ENCODE peak calls at places on chromosomes 16 and 17, in seven cellular contexts. One of them, this sample, is unnamed.

GRCh38 chr16:85915125-85915845 is 16.3 kb downstream of the IRF8 start:
- DNase-seq in neural progenitor cell: no peak
- DNase-seq in tibial nerve: no peak
- DNase-seq in tibial artery: no peak
- DNase-seq in cardiac muscle cell: no peak
- DNase-seq in IMR-90: no peak
- DNase-seq in CD4-positive, alpha-beta memory T cell: no peak
- DNase-seq in this sample: no peak

GRCh38 chr17:40481106-40481505 is 20.3 kb downstream of the TNS4 start:
- DNase-seq in neural progenitor cell: no peak
- DNase-seq in tibial nerve: no peak
- DNase-seq in tibial artery: no peak
- DNase-seq in cardiac muscle cell: no peak
- DNase-seq in IMR-90: no peak
- DNase-seq in CD4-positive, alpha-beta memory T cell: no peak
- DNase-seq in this sample: no peak

GRCh38 chr17:81966343-81967243 is 5.6 kb upstream of the NOTUM start:
- DNase-seq in neural progenitor cell: peak; percentile 80
- DNase-seq in tibial nerve: no peak
- DNase-seq in tibial artery: no peak
- DNase-seq in cardiac muscle cell: peak; percentile 79
- DNase-seq in IMR-90: peak; percentile 24
- DNase-seq in CD4-positive, alpha-beta memory T cell: no peak
- DNase-seq in this sample: peak; percentile 80

GRCh38 chr17:2940352-2940751 is 123.1 kb downstream of the OR1D5 start:
- DNase-seq in neural progenitor cell: peak; percentile 62
- DNase-seq in tibial nerve: no peak
- DNase-seq in tibial artery: peak; percentile 70
- DNase-seq in cardiac muscle cell: peak; percentile 63
- DNase-seq in IMR-90: no peak
- DNase-seq in CD4-positive, alpha-beta memory T cell: no peak
- DNase-seq in this sample: peak; percentile 85

GRCh38 chr17:2410951-2411350 is 10.1 kb upstream of the MNT start:
- DNase-seq in neural progenitor cell: no peak
- DNase-seq in tibial nerve: no peak
- DNase-seq in tibial artery: no peak
- DNase-seq in cardiac muscle cell: no peak
- DNase-seq in IMR-90: no peak
- DNase-seq in CD4-positive, alpha-beta memory T cell: no peak
- DNase-seq in this sample: peak; percentile 55

GRCh38 chr17:45692661-45693060 is 91.5 kb upstream of the CRHR1 start:
- DNase-seq in neural progenitor cell: no peak
- DNase-seq in tibial nerve: no peak
- DNase-seq in tibial artery: no peak
- DNase-seq in cardiac muscle cell: no peak
- DNase-seq in IMR-90: no peak
- DNase-seq in CD4-positive, alpha-beta memory T cell: no peak
- DNase-seq in this sample: peak; percentile 11

GRCh38 chr16:29808219-29808900 is 2.0 kb downstream of the MAZ start:
- DNase-seq in neural progenitor cell: no peak
- DNase-seq in tibial nerve: no peak
- DNase-seq in tibial artery: peak; percentile 70
- DNase-seq in cardiac muscle cell: no peak
- DNase-seq in IMR-90: no peak
- DNase-seq in CD4-positive, alpha-beta memory T cell: peak; percentile 73
- DNase-seq in this sample: no peak

GRCh38 chr17:19753049-19753444 is 4.9 kb upstream of the ALDH3A1 start:
- DNase-seq in neural progenitor cell: no peak
- DNase-seq in tibial nerve: no peak
- DNase-seq in tibial artery: peak; percentile 96
- DNase-seq in cardiac muscle cell: peak; percentile 73
- DNase-seq in IMR-90: peak; percentile 60
- DNase-seq in CD4-positive, alpha-beta memory T cell: no peak
- DNase-seq in this sample: peak; percentile 90

GRCh38 chr17:19867094-19867653 is 562 bp downstream of the ULK2 start:
- DNase-seq in neural progenitor cell: peak; percentile 88
- DNase-seq in tibial nerve: peak; percentile 56
- DNase-seq in tibial artery: peak; percentile 86
- DNase-seq in cardiac muscle cell: peak; percentile 71
- DNase-seq in IMR-90: peak; percentile 54
- DNase-seq in CD4-positive, alpha-beta memory T cell: peak; percentile 53
- DNase-seq in this sample: peak; percentile 86

GRCh38 chr16:47142469-47143328 is 1.0 kb downstream of the NETO2 start:
- DNase-seq in neural progenitor cell: peak; percentile 68
- DNase-seq in tibial nerve: no peak
- DNase-seq in tibial artery: no peak
- DNase-seq in cardiac muscle cell: peak; percentile 50
- DNase-seq in IMR-90: peak; percentile 44
- DNase-seq in CD4-positive, alpha-beta memory T cell: peak; percentile 47
- DNase-seq in this sample: no peak

GRCh38 chr17:30376621-30377452 is 1.9 kb upstream of the CPD start:
- DNase-seq in neural progenitor cell: no peak
- DNase-seq in tibial nerve: no peak
- DNase-seq in tibial artery: no peak
- DNase-seq in cardiac muscle cell: peak; percentile 97
- DNase-seq in IMR-90: peak; percentile 87
- DNase-seq in CD4-positive, alpha-beta memory T cell: no peak
- DNase-seq in this sample: no peak

GRCh38 chr16:24915576-24915975 is 69.8 kb downstream of the SLC5A11 start:
- DNase-seq in neural progenitor cell: no peak
- DNase-seq in tibial nerve: no peak
- DNase-seq in tibial artery: no peak
- DNase-seq in cardiac muscle cell: no peak
- DNase-seq in IMR-90: no peak
- DNase-seq in CD4-positive, alpha-beta memory T cell: no peak
- DNase-seq in this sample: no peak

GRCh38 chr17:78759203-78759968 is 22.7 kb downstream of the CYTH1 start:
- DNase-seq in neural progenitor cell: no peak
- DNase-seq in tibial nerve: no peak
- DNase-seq in tibial artery: no peak
- DNase-seq in cardiac muscle cell: peak; percentile 95
- DNase-seq in IMR-90: peak; percentile 43
- DNase-seq in CD4-positive, alpha-beta memory T cell: peak; percentile 95
- DNase-seq in this sample: no peak

GRCh38 chr16:22007159-22007508 is 777 bp upstream of the MOSMO start:
- DNase-seq in neural progenitor cell: no peak
- DNase-seq in tibial nerve: no peak
- DNase-seq in tibial artery: no peak
- DNase-seq in cardiac muscle cell: no peak
- DNase-seq in IMR-90: no peak
- DNase-seq in CD4-positive, alpha-beta memory T cell: no peak
- DNase-seq in this sample: no peak

GRCh38 chr16:49593423-49594040 is 219.9 kb downstream of the C16orf78 start:
- DNase-seq in neural progenitor cell: no peak
- DNase-seq in tibial nerve: no peak
- DNase-seq in tibial artery: peak; percentile 43
- DNase-seq in cardiac muscle cell: no peak
- DNase-seq in IMR-90: no peak
- DNase-seq in CD4-positive, alpha-beta memory T cell: no peak
- DNase-seq in this sample: no peak

GRCh38 chr17:72826602-72827001 is 265.9 kb downstream of the SLC39A11 start:
- DNase-seq in neural progenitor cell: no peak
- DNase-seq in tibial nerve: no peak
- DNase-seq in tibial artery: no peak
- DNase-seq in cardiac muscle cell: no peak
- DNase-seq in IMR-90: peak; percentile 57
- DNase-seq in CD4-positive, alpha-beta memory T cell: no peak
- DNase-seq in this sample: no peak

GRCh38 chr17:76710863-76711611 is at the start of gene MXRA7:
- DNase-seq in neural progenitor cell: peak; percentile 87
- DNase-seq in tibial nerve: peak; percentile 65
- DNase-seq in tibial artery: peak; percentile 91
- DNase-seq in cardiac muscle cell: peak; percentile 77
- DNase-seq in IMR-90: peak; percentile 61
- DNase-seq in CD4-positive, alpha-beta memory T cell: peak; percentile 56
- DNase-seq in this sample: peak; percentile 93

GRCh38 chr17:70675070-70675590 is 505.8 kb downstream of the KCNJ2 start:
- DNase-seq in neural progenitor cell: no peak
- DNase-seq in tibial nerve: no peak
- DNase-seq in tibial artery: no peak
- DNase-seq in cardiac muscle cell: no peak
- DNase-seq in IMR-90: no peak
- DNase-seq in CD4-positive, alpha-beta memory T cell: no peak
- DNase-seq in this sample: no peak

GRCh38 chr17:70668276-70668937 is 499.1 kb downstream of the KCNJ2 start:
- DNase-seq in neural progenitor cell: peak; percentile 7
- DNase-seq in tibial nerve: no peak
- DNase-seq in tibial artery: no peak
- DNase-seq in cardiac muscle cell: no peak
- DNase-seq in IMR-90: no peak
- DNase-seq in CD4-positive, alpha-beta memory T cell: no peak
- DNase-seq in this sample: no peak

GRCh38 chr17:70674061-70674460 is 504.7 kb downstream of the KCNJ2 start:
- DNase-seq in neural progenitor cell: no peak
- DNase-seq in tibial nerve: no peak
- DNase-seq in tibial artery: no peak
- DNase-seq in cardiac muscle cell: no peak
- DNase-seq in IMR-90: no peak
- DNase-seq in CD4-positive, alpha-beta memory T cell: no peak
- DNase-seq in this sample: no peak

DNA sequence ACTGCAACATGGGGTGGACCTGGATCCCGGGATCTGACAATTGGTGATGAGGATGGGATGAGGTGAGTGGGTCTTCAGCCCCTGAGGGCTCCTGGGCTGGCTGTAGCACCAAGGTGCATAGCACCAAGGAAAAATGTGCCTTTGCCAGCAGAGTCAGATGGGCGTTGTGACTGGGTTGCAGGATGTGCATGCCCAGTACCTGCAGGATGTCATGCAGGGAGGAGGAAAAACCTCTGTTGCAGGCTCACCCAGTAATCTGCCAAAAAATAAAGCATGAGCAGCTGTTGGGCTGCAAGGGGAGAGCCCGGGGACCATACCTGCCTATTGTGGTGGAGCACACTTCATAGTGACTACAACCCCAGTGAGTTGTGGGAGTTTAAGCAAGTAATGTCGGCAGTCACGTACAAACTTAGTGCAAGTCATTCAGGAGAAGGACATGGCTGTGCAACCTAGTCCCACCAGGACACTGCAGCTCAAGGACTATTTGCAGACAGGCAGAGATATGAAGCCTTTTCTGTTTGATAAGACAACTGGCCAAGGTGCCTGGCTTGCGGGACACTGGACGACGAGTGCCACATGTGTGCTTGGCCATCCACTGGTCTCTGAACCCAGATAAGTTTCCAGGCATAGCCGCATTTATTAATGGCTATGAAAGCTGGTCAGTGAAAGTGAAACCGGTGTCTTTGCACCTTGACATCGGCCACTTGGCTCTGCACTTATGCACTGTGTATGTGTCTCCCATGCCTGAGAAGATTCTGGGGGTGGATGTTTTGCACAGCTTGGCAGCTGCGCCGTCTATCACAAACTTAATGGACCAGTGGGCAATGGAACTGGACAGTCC is 499.8 kb downstream of the KCNJ2 start:
- DNase-seq in neural progenitor cell: no peak
- DNase-seq in tibial nerve: no peak
- DNase-seq in tibial artery: no peak
- DNase-seq in cardiac muscle cell: no peak
- DNase-seq in IMR-90: no peak
- DNase-seq in CD4-positive, alpha-beta memory T cell: no peak
- DNase-seq in this sample: no peak
- H3K4me1 ChIP-seq in neural progenitor cell: no peaks in the 10 kb centered on the region
- H3K4me1 ChIP-seq in tibial nerve: no peaks in the 10 kb centered on the region
- H3K4me1 ChIP-seq in tibial artery: no peaks in the 10 kb centered on the region
- H3K4me1 ChIP-seq in cardiac muscle cell: no peaks in the 10 kb centered on the region
- H3K4me1 ChIP-seq in IMR-90: no peaks in the 10 kb centered on the region
- H3K4me1 ChIP-seq in CD4-positive, alpha-beta memory T cell: no peaks in the 10 kb centered on the region
- H3K4me1 ChIP-seq in this sample: no peaks in the 10 kb centered on the region

DNA sequence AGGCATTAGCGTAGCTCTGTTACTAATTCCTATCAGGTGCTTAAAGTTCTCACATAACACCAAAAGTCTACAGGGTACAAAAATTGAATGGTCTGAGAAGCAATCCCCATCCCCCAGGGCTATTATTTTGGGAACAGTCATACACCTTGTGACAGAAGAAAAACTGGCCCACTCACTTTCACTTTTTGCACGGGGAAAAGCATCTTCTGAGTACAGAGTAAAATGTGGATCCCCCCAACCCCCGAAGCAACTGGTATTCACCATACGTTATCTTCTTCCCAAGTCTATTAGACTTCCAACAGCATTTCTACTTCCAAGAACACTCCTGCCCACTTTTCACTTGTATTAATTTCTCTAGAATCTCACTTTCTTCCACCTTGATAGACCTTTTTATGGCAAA is 11.8 kb downstream of the GGA3 start:
- DNase-seq in neural progenitor cell: no peak
- DNase-seq in tibial nerve: no peak
- DNase-seq in tibial artery: no peak
- DNase-seq in cardiac muscle cell: no peak
- DNase-seq in IMR-90: no peak
- DNase-seq in CD4-positive, alpha-beta memory T cell: no peak
- DNase-seq in this sample: no peak
- H3K4me1 ChIP-seq in neural progenitor cell: no peaks in the 10 kb centered on the region
- H3K4me1 ChIP-seq in tibial nerve: peaks cover 36% of the 10 kb centered on the region
- H3K4me1 ChIP-seq in tibial artery: peaks cover 6% of the 10 kb centered on the region
- H3K4me1 ChIP-seq in cardiac muscle cell: no peaks in the 10 kb centered on the region
- H3K4me1 ChIP-seq in IMR-90: peaks cover 3% of the 10 kb centered on the region
- H3K4me1 ChIP-seq in CD4-positive, alpha-beta memory T cell: peaks cover 44% of the 10 kb centered on the region
- H3K4me1 ChIP-seq in this sample: peaks cover 17% of the 10 kb centered on the region

GRCh38 chr16:2968368-2968737 is 795 bp upstream of the PAQR4 start:
- DNase-seq in neural progenitor cell: no peak
- DNase-seq in tibial nerve: no peak
- DNase-seq in tibial artery: no peak
- DNase-seq in cardiac muscle cell: no peak
- DNase-seq in IMR-90: no peak
- DNase-seq in CD4-positive, alpha-beta memory T cell: no peak
- DNase-seq in this sample: no peak
- H3K4me1 ChIP-seq in neural progenitor cell: peaks cover 14% of the 10 kb centered on the region
- H3K4me1 ChIP-seq in tibial nerve: peaks cover 74% of the 10 kb centered on the region
- H3K4me1 ChIP-seq in tibial artery: peaks cover 47% of the 10 kb centered on the region
- H3K4me1 ChIP-seq in cardiac muscle cell: peaks cover 3% of the 10 kb centered on the region
- H3K4me1 ChIP-seq in IMR-90: peaks cover 7% of the 10 kb centered on the region
- H3K4me1 ChIP-seq in CD4-positive, alpha-beta memory T cell: peaks cover 50% of the 10 kb centered on the region
- H3K4me1 ChIP-seq in this sample: peaks cover 49% of the 10 kb centered on the region

GRCh38 chr17:41535764-41536481 is 7.8 kb upstream of the KRT19 start:
- DNase-seq in neural progenitor cell: no peak
- DNase-seq in tibial nerve: no peak
- DNase-seq in tibial artery: no peak
- DNase-seq in cardiac muscle cell: no peak
- DNase-seq in IMR-90: no peak
- DNase-seq in CD4-positive, alpha-beta memory T cell: no peak
- DNase-seq in this sample: no peak

GRCh38 chr17:41536741-41537613 is 8.9 kb upstream of the KRT19 start:
- DNase-seq in neural progenitor cell: no peak
- DNase-seq in tibial nerve: no peak
- DNase-seq in tibial artery: no peak
- DNase-seq in cardiac muscle cell: no peak
- DNase-seq in IMR-90: no peak
- DNase-seq in CD4-positive, alpha-beta memory T cell: no peak
- DNase-seq in this sample: no peak

GRCh38 chr17:41532947-41533570 is 5.0 kb upstream of the KRT19 start:
- DNase-seq in neural progenitor cell: no peak
- DNase-seq in tibial nerve: no peak
- DNase-seq in tibial artery: no peak
- DNase-seq in cardiac muscle cell: no peak
- DNase-seq in IMR-90: no peak
- DNase-seq in CD4-positive, alpha-beta memory T cell: no peak
- DNase-seq in this sample: no peak

GRCh38 chr17:41533613-41534012 is 5.5 kb upstream of the KRT19 start:
- DNase-seq in neural progenitor cell: no peak
- DNase-seq in tibial nerve: no peak
- DNase-seq in tibial artery: no peak
- DNase-seq in cardiac muscle cell: no peak
- DNase-seq in IMR-90: no peak
- DNase-seq in CD4-positive, alpha-beta memory T cell: no peak
- DNase-seq in this sample: no peak

GRCh38 chr17:41534899-41535546 is 6.9 kb upstream of the KRT19 start:
- DNase-seq in neural progenitor cell: no peak
- DNase-seq in tibial nerve: no peak
- DNase-seq in tibial artery: no peak
- DNase-seq in cardiac muscle cell: no peak
- DNase-seq in IMR-90: no peak
- DNase-seq in CD4-positive, alpha-beta memory T cell: no peak
- DNase-seq in this sample: no peak
- H3K4me1 ChIP-seq in neural progenitor cell: peaks cover 15% of the 10 kb centered on the region
- H3K4me1 ChIP-seq in tibial nerve: peaks cover 21% of the 10 kb centered on the region
- H3K4me1 ChIP-seq in tibial artery: no peaks in the 10 kb centered on the region
- H3K4me1 ChIP-seq in cardiac muscle cell: peaks cover 23% of the 10 kb centered on the region
- H3K4me1 ChIP-seq in IMR-90: peaks cover 25% of the 10 kb centered on the region
- H3K4me1 ChIP-seq in CD4-positive, alpha-beta memory T cell: no peaks in the 10 kb centered on the region
- H3K4me1 ChIP-seq in this sample: no peaks in the 10 kb centered on the region

This sample was measured in sigmoid colon.